ENCODE peak calls at places on chromosome 19, in ten cellular contexts. T, X, O, I, Q, S, L, G, Z and U are unnamed samples.
A peak's percentile ranks its signal among the peaks of the same experiment; 100 is the strongest.

GRCh38 chr19:1843646-1844394 is 4.5 kb downstream of the REXO1 start:
- DNase-seq in L (peak; percentile 30), I (no peak), T (no peak), X (no peak), S (no peak), Z (no peak), O (no peak), G (no peak), Q (no peak), U (no peak)

GRCh38 chr19:36987091-36987490 is 71.0 kb downstream of the ZNF568 start:
- DNase-seq in T (no peak), I (no peak), Q (no peak), O (no peak), L (no peak), G (no peak), X (no peak), S (no peak), Z (no peak), U (no peak)

GRCh38 chr19:6489278-6490061 is 7.9 kb upstream of the DENND1C start:
- DNase-seq in T (no peak), O (no peak), S (no peak), X (peak; percentile 81), Q (peak; percentile 83), G (no peak), I (no peak), Z (no peak), L (no peak), U (no peak)

GRCh38 chr19:18946918-18947317 is 5.9 kb upstream of the HOMER3 start:
- DNase-seq in L (no peak), T (no peak), O (no peak), X (no peak), I (no peak), S (no peak), G (no peak), Q (no peak), Z (no peak), U (no peak)

GRCh38 chr19:16530540-16531379 is 11.5 kb downstream of the CHERP start:
- DNase-seq in X (peak; percentile 9), G (no peak), T (no peak), S (no peak), L (no peak), O (no peak), Z (no peak), I (no peak), Q (no peak), U (no peak)

GRCh38 chr19:40246292-40247073 is 20.0 kb upstream of the CCNP start:
- DNase-seq in X (no peak), S (no peak), G (peak; percentile 6), L (no peak), I (no peak), Q (no peak), O (no peak), Z (no peak), T (no peak), U (no peak)

GRCh38 chr19:43784981-43785808 is 4.4 kb upstream of the KCNN4 start:
- DNase-seq in L (peak; percentile 77), I (peak; percentile 92), G (peak; percentile 71), Z (no peak), O (peak; percentile 67), X (peak; percentile 74), Q (peak; percentile 77), T (no peak), S (peak; percentile 62), U (no peak)

GRCh38 chr19:1861599-1862031 is 1.8 kb downstream of the KLF16 start:
- DNase-seq in G (no peak), T (no peak), I (no peak), Z (no peak), L (no peak), O (no peak), S (no peak), Q (no peak), X (no peak), U (no peak)

GRCh38 chr19:16417660-16418596 is 53.8 kb downstream of the EPS15L1 start:
- DNase-seq in X (peak; percentile 89), S (peak; percentile 65), G (peak; percentile 81), L (peak; percentile 66), Q (peak; percentile 85), I (peak; percentile 90), Z (peak; percentile 63), O (peak; percentile 29), T (peak; percentile 39), U (peak; percentile 92)

GRCh38 chr19:54230031-54230430 is 7.2 kb upstream of the LILRB3 start:
- DNase-seq in X (no peak), T (no peak), G (no peak), S (no peak), I (no peak), Z (no peak), L (no peak), O (no peak), Q (no peak), U (no peak)

GRCh38 chr19:36488816-36489138 is 584 bp downstream of the ZNF566 start:
- DNase-seq in T (no peak), S (peak; percentile 13), O (no peak), Q (peak; percentile 49), G (no peak), Z (no peak), I (no peak), L (no peak), X (peak; percentile 47), U (no peak)

GRCh38 chr19:43592800-43593350 is 3.1 kb downstream of the IRGQ start:
- DNase-seq in S (no peak), I (no peak), O (no peak), G (no peak), Z (no peak), X (no peak), L (no peak), T (no peak), Q (no peak), U (no peak)

GRCh38 chr19:54473071-54473941 is at the start of gene CDC42EP5:
- DNase-seq in Q (peak; percentile 32), L (peak; percentile 92), T (no peak), G (peak; percentile 59), O (peak; percentile 65), X (no peak), Z (no peak), I (peak; percentile 83), S (peak; percentile 76), U (no peak)

GRCh38 chr19:29528350-29528945 is 2.7 kb downstream of the VSTM2B start:
- DNase-seq in I (peak; percentile 89), S (peak; percentile 70), X (peak; percentile 92), T (peak; percentile 22), G (no peak), Z (peak; percentile 65), L (peak; percentile 75), O (peak; percentile 55), Q (peak; percentile 92), U (peak; percentile 92)

GRCh38 chr19:13788991-13789390 is 6.3 kb upstream of the ZSWIM4 start:
- DNase-seq in L (peak; percentile 94), I (no peak), S (no peak), Z (no peak), Q (no peak), X (no peak), T (no peak), O (no peak), G (peak; percentile 67), U (no peak)

GRCh38 chr19:39405930-39406655 is 554 bp upstream of the ZFP36 start:
- DNase-seq in O (no peak), Z (peak; percentile 84), X (peak; percentile 76), I (no peak), Q (peak; percentile 73), G (no peak), T (peak; percentile 82), S (no peak), L (peak; percentile 44), U (no peak)

GRCh38 chr19:19508217-19508616 is 7.1 kb downstream of the TSSK6 start:
- DNase-seq in Q (no peak), O (no peak), I (no peak), L (no peak), Z (no peak), X (no peak), S (no peak), G (no peak), T (no peak), U (no peak)

GRCh38 chr19:28313633-28314032 is 899.3 kb downstream of the UQCRFS1 start:
- DNase-seq in Q (no peak), X (no peak), O (peak; percentile 48), S (peak; percentile 79), I (no peak), G (no peak), T (no peak), Z (no peak), L (no peak), U (no peak)

GRCh38 chr19:44603201-44603945 is 10.0 kb upstream of the IGSF23 start:
- DNase-seq in Z (no peak), O (no peak), I (no peak), L (peak; percentile 89), G (no peak), T (no peak), S (no peak), Q (no peak), X (no peak), U (no peak)